ENCODE peak calls at places on chromosomes 3 and 15, in seven cellular contexts. L is mammary epithelial cell; N is Peyer's patch; I is fibroblast of lung; H is cardiac muscle cell; Y is activated CD8-positive, alpha-beta T cell treated with anti-CD3 and anti-CD28 coated beads for 36 hours; V is HFFc6. X is an unnamed sample.

GRCh38 chr3:22587446-22587845 is 615.7 kb upstream of the UBE2E2 start:
- DNase-seq in L (no peak), H (no peak), V (no peak), Y (no peak), I (no peak), N (no peak), X (no peak)

GRCh38 chr15:43702174-43702573 is 8.5 kb downstream of the CKMT1A start:
- DNase-seq in Y (no peak), I (no peak), H (no peak), N (no peak), L (no peak), V (no peak), X (no peak)

GRCh38 chr3:128060473-128061381 is 8.5 kb downstream of the SEC61A1 start:
- DNase-seq in V (peak), L (peak), H (peak), Y (no peak), I (peak), N (no peak), X (no peak)

GRCh38 chr3:132788299-132788698 is 66.1 kb upstream of the NPHP3 start:
- DNase-seq in H (peak), N (no peak), Y (no peak), V (peak), L (peak), I (peak), X (no peak)

GRCh38 chr3:126552688-126553283 is 5.9 kb downstream of the C3orf22 start:
- DNase-seq in V (no peak), Y (no peak), I (no peak), N (peak), H (no peak), L (no peak), X (peak)

GRCh38 chr15:31001702-31002101 is 10.3 kb upstream of the MTMR10 start:
- DNase-seq in N (no peak), Y (no peak), L (peak), H (no peak), V (no peak), I (no peak), X (no peak)

GRCh38 chr15:78921517-78921916 is 23.3 kb downstream of the CTSH start:
- DNase-seq in H (no peak), N (no peak), L (no peak), V (no peak), Y (no peak), I (no peak), X (no peak)

GRCh38 chr3:127149621-127150310 is 43.2 kb upstream of the PRR23E start:
- DNase-seq in N (peak), I (no peak), Y (no peak), H (no peak), L (no peak), V (no peak), X (no peak)

GRCh38 chr15:70046716-70047369 is 50.9 kb downstream of the TLE3 start:
- DNase-seq in H (no peak), I (no peak), Y (no peak), V (no peak), L (no peak), N (peak), X (no peak)

GRCh38 chr15:49986326-49986725 is 132.7 kb downstream of the ATP8B4 start:
- DNase-seq in I (no peak), H (no peak), L (no peak), Y (no peak), V (no peak), N (no peak), X (no peak)

GRCh38 chr3:66747251-66747650 is 246.4 kb upstream of the LRIG1 start:
- DNase-seq in N (no peak), I (peak), L (no peak), Y (no peak), H (no peak), V (no peak), X (no peak)

GRCh38 chr3:17749281-17749680 is 6.8 kb upstream of the TBC1D5 start:
- DNase-seq in L (no peak), H (no peak), N (no peak), Y (peak), I (no peak), V (no peak), X (no peak)

GRCh38 chr15:78718842-78719241 is 77.8 kb upstream of the CHRNB4 start:
- DNase-seq in V (no peak), L (no peak), I (no peak), N (no peak), Y (no peak), H (no peak), X (no peak)

GRCh38 chr3:122689587-122689986 is 8.9 kb downstream of the PARP14 start:
- DNase-seq in I (no peak), V (peak), L (no peak), N (no peak), Y (no peak), H (peak), X (no peak)

GRCh38 chr15:76996526-76997401 is 1.8 kb downstream of the PSTPIP1 start:
- DNase-seq in L (no peak), I (peak), N (peak), H (peak), Y (peak), V (no peak), X (no peak)

GRCh38 chr3:197516517-197516889 is 39.3 kb downstream of the BDH1 start:
- DNase-seq in H (peak), V (peak), L (peak), N (no peak), I (peak), Y (peak), X (no peak)

GRCh38 chr3:151630938-151631417 is 102.7 kb upstream of the AADACL2 start:
- DNase-seq in Y (no peak), I (peak), N (no peak), V (no peak), L (no peak), H (peak), X (no peak)

GRCh38 chr3:46907960-46908293 is 30.4 kb downstream of the PTH1R start:
- DNase-seq in V (no peak), I (no peak), H (no peak), L (no peak), N (no peak), Y (no peak), X (no peak)
- TF ChIP-seq CTCF in V (no peak), I (no peak), H (no peak), L (no peak), N (peak), Y (no peak), X (no peak)

DNA sequence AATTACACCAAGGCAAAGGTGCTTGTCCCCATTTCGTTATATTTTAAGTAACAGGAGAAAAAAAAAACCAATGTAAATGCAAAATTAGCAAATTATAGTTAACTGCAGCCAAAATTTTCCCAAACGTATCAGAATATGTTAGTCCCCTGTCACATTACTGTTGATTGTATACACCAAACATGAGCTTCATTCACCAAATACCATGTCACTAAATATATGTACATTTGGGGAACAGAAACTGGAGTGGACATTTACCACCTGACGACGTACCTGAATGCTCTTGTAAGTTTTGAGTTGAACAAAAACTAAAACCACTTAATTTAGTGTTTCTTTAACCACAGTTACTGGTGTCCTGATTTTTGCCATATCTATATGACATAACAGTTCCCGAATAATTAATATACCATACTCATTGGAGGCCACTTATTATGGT is 3.3 kb upstream of the FOXP1 start:
- DNase-seq in N (no peak), V (no peak), I (no peak), L (no peak), Y (no peak), H (no peak), X (no peak)
- TF ChIP-seq CTCF in N (no peak), V (peak), I (no peak), L (no peak), Y (peak), H (no peak), X (peak)

DNA sequence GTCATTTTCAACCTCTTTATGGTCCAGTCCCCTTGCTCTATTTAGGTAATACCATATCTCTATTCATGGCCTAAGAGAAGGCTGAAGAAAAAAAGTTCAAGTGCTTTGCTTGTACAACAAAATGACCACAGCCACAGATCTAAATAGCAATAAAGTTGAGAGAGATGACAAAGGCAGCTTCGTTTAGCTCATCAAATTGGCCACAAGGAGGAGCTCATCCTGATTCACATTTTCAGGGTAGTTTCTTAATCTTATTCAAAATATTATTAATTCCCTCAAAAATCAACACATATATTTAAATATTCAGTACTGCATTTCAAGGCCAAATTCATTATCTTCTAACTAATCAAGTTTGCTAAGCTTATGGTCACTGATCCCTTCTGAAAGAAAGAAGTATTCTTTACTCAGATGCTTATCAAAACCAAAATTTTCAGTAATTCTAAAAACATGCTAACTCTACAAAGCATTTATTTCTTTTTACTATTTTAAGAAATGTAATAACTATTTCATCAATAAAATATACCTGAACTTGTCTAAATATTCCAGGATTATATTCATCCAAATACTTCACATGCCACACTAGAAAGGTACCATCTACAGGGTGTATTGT is 85.5 kb downstream of the DMXL2 start:
- DNase-seq in N (no peak), H (peak), I (peak), L (no peak), Y (peak), V (peak), X (peak)
- TF ChIP-seq CTCF in N (peak), H (peak), I (peak), L (peak), Y (peak), V (peak), X (peak)

GRCh38 chr15:51917493-51917892 is 54.1 kb downstream of the LEO1 start:
- DNase-seq in Y (peak), H (peak), V (no peak), I (peak), N (no peak), L (peak), X (peak)
- TF ChIP-seq CTCF in Y (peak), H (peak), V (peak), I (peak), N (peak), L (peak), X (no peak)

GRCh38 chr3:57691411-57692133 is 1.3 kb downstream of the DENND6A start:
- DNase-seq in V (no peak), L (peak), N (no peak), I (peak), H (peak), Y (peak), X (no peak)

GRCh38 chr3:57688291-57688690 is 4.6 kb downstream of the DENND6A start:
- DNase-seq in Y (no peak), I (no peak), L (no peak), H (no peak), N (no peak), V (no peak), X (no peak)

GRCh38 chr3:57694146-57694545 is 1.3 kb upstream of the DENND6A start:
- DNase-seq in L (no peak), V (no peak), Y (no peak), I (no peak), N (no peak), H (no peak), X (no peak)

GRCh38 chr3:57692404-57693191 is at the start of gene DENND6A:
- DNase-seq in Y (peak), H (peak), I (peak), N (peak), L (peak), V (peak), X (peak)

GRCh38 chr3:57689367-57690053 is 3.4 kb downstream of the DENND6A start:
- DNase-seq in N (no peak), I (no peak), L (no peak), H (no peak), Y (no peak), V (no peak), X (no peak)
- TF ChIP-seq CTCF in N (no peak), I (no peak), L (no peak), H (no peak), Y (no peak), V (no peak), X (no peak)

DNA sequence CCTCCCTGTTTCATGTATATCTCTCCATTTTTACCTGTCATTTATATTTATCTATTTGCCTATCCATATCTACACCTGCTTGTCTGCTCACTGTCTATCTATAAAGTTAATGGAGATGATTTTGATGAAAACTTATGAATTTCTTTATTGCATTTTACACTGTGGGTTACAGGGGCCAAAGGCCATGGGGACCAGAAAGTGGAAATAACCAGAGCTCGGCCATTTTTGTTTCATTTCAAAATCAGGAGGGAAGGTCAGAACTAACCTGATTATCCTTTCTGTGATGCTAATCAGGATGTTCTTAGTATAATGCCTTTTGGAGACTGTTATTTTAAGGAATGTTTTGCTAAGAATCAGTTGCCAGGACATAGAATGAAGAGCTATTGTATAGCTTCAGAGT is 147.2 kb downstream of the LPP start:
- DNase-seq in H (no peak), V (no peak), I (no peak), L (no peak), N (no peak), Y (no peak), X (no peak)
- TF ChIP-seq CTCF in H (no peak), V (no peak), I (no peak), L (no peak), N (no peak), Y (no peak), X (no peak)